ENCODE peak calls at places on chromosomes 5 and 9, in four cellular contexts. I, F, R and X are unnamed samples.

GRCh38 chr9:84554069-84554659 is 115.4 kb upstream of the NTRK2 start:
- DNase-seq in I (no peak), F (no peak), R (no peak), X (no peak)

GRCh38 chr5:111934511-111934910 is 177.5 kb upstream of the NREP start:
- DNase-seq in I (no peak), F (no peak), R (no peak), X (no peak)

GRCh38 chr9:110555971-110556370 is 23.6 kb downstream of the SVEP1 start:
- DNase-seq in I (peak; percentile 38), F (peak; percentile 76), R (no peak), X (peak; percentile 63)

GRCh38 chr9:124468061-124468740 is 17.9 kb downstream of the ADGRD2 start:
- DNase-seq in I (no peak), F (no peak), R (no peak), X (no peak)

GRCh38 chr9:130039504-130040147 is 3.4 kb downstream of the FNBP1 start:
- DNase-seq in I (no peak), F (no peak), R (no peak), X (no peak)

GRCh38 chr9:34869390-34869789 is 88.7 kb upstream of the PHF24 start:
- DNase-seq in I (no peak), F (no peak), R (peak; percentile 7), X (no peak)

GRCh38 chr5:10958728-10959127 is 197.7 kb upstream of the DAP start:
- DNase-seq in I (no peak), F (no peak), R (no peak), X (no peak)

GRCh38 chr5:64502181-64502580 is 3.6 kb upstream of the RGS7BP start:
- DNase-seq in I (no peak), F (no peak), R (no peak), X (no peak)

GRCh38 chr5:130836729-130837660 is 328.1 kb downstream of the HINT1 start:
- DNase-seq in I (no peak), F (no peak), R (no peak), X (no peak)

GRCh38 chr9:108002296-108003056 is 512.9 kb upstream of the KLF4 start:
- DNase-seq in I (no peak), F (no peak), R (peak; percentile 4), X (peak; percentile 30)

GRCh38 chr9:96209407-96210031 is 92.5 kb downstream of the HSD17B3 start:
- DNase-seq in I (no peak), F (no peak), R (no peak), X (no peak)

GRCh38 chr5:168076561-168076991 is 214.9 kb upstream of the WWC1 start:
- DNase-seq in I (peak; percentile 69), F (no peak), R (peak; percentile 2), X (no peak)

GRCh38 chr9:20790721-20791120 is 106.7 kb downstream of the FOCAD start:
- DNase-seq in I (no peak), F (no peak), R (no peak), X (no peak)

GRCh38 chr9:137878146-137878941 is 762 bp downstream of the CACNA1B start:
- DNase-seq in I (no peak), F (no peak), R (no peak), X (no peak)

GRCh38 chr5:14228219-14228618 is 85.1 kb downstream of the TRIO start:
- DNase-seq in I (no peak), F (no peak), R (no peak), X (no peak)

GRCh38 chr5:66987949-66988838 is 208.4 kb downstream of the CD180 start:
- DNase-seq in I (no peak), F (no peak), R (no peak), X (no peak)

GRCh38 chr5:39503148-39503547 is 78.4 kb upstream of the DAB2 start:
- DNase-seq in I (peak; percentile 45), F (no peak), R (no peak), X (peak; percentile 49)

GRCh38 chr5:62942384-62942783 is 363.8 kb downstream of the LRRC70 start:
- DNase-seq in I (no peak), F (no peak), R (no peak), X (no peak)

GRCh38 chr9:37474438-37474837 is 9.2 kb upstream of the ZBTB5 start:
- DNase-seq in I (no peak), F (no peak), R (no peak), X (no peak)

GRCh38 chr5:35185518-35185917 is 44.8 kb downstream of the PRLR start:
- DNase-seq in I (no peak), F (no peak), R (no peak), X (no peak)

GRCh38 chr5:107671742-107672211 is 1.0 kb upstream of the EFNA5 start:
- DNase-seq in I (no peak), F (no peak), R (peak; percentile 47), X (no peak)

GRCh38 chr5:155530046-155530445 is 516.5 kb downstream of the KIF4B start:
- DNase-seq in I (no peak), F (no peak), R (no peak), X (no peak)

GRCh38 chr5:139638736-139639618 is 9.2 kb upstream of the CXXC5 start:
- DNase-seq in I (peak; percentile 10), F (peak; percentile 46), R (no peak), X (no peak)

GRCh38 chr5:150562832-150563231 is 54.9 kb downstream of the NDST1 start:
- DNase-seq in I (no peak), F (no peak), R (peak; percentile 56), X (no peak)

GRCh38 chr5:98458004-98458403 is 315.5 kb upstream of the RGMB start:
- DNase-seq in I (no peak), F (no peak), R (no peak), X (no peak)

GRCh38 chr9:72155282-72155677 is 6.0 kb downstream of the GDA start:
- DNase-seq in I (no peak), F (no peak), R (no peak), X (no peak)

GRCh38 chr9:110076894-110077725 is 130.8 kb downstream of the C9orf152 start:
- DNase-seq in I (no peak), F (no peak), R (no peak), X (no peak)

GRCh38 chr9:87694236-87694755 is 31.6 kb upstream of the CTSL start:
- DNase-seq in I (no peak), F (no peak), R (no peak), X (peak; percentile 20)

GRCh38 chr9:37564931-37565330 is 11.2 kb downstream of the FBXO10 start:
- DNase-seq in I (no peak), F (no peak), R (no peak), X (no peak)

GRCh38 chr5:5473224-5473623 is 50.7 kb downstream of the ICE1 start:
- DNase-seq in I (no peak), F (no peak), R (no peak), X (no peak)

GRCh38 chr9:132637801-132638200 is 32.0 kb downstream of the DDX31 start:
- DNase-seq in I (no peak), F (no peak), R (no peak), X (no peak)

GRCh38 chr5:72152506-72152905 is 45.2 kb downstream of the MAP1B start:
- DNase-seq in I (no peak), F (no peak), R (no peak), X (no peak)

GRCh38 chr9:99213197-99213596 is 8.5 kb downstream of the ALG2 start:
- DNase-seq in I (no peak), F (no peak), R (no peak), X (no peak)

GRCh38 chr5:43514816-43515677 is at the start of gene C5orf34:
- DNase-seq in I (peak; percentile 98), F (peak; percentile 98), R (peak; percentile 90), X (peak; percentile 96)

GRCh38 chr5:43523662-43524072 is 8.7 kb upstream of the C5orf34 start:
- DNase-seq in I (no peak), F (no peak), R (no peak), X (no peak)

GRCh38 chr5:43515678-43516048 is 715 bp upstream of the C5orf34 start:
- DNase-seq in I (no peak), F (no peak), R (no peak), X (no peak)

GRCh38 chr5:43520615-43521014 is 5.7 kb upstream of the C5orf34 start:
- DNase-seq in I (no peak), F (no peak), R (no peak), X (no peak)
- TF ChIP-seq CTCF in I (no peak), F (no peak), R (no peak), X (no peak)

DNA sequence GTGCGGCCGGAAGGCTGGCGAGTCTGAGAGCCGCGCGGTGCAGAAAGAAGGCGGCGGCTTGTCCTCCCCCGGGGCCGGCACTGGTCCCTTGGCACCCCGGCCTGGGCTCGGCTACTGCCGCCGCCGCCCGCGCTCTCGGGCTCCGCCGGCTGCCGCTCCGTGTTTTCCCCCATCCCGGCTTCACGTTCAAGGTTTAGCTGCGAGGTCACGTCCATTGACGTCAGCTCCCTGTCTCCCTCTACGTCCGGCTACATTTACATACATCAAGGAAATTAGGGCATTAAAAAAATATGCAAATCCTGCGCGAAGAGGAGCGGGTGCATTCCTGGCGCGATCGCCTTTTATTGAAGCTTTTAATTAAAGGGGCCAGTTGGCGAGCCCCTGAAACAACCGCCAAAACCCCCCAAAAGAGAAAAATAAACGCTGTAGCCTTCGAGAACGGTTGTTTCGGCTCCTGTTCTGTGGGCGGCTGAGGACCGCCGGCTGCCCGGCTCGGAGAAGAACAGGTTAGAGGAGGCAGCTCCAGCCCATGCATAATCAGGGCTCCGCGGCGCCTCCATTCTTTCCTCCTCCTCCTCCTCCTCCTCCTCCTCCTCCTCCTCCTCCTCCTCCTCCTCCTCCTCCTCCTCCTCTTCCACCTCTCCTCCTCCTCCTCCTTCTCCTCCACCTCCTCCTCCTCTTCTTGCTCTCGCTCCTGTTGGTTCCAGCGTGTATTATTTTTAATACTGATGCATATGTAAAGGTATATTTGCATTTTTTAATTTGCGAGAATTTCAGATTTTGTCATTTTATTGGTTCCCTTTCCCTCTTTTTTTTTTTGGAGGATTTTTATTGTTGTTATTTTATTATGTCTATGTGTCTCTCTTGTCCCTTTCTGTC is 207.0 kb downstream of the MEF2C start:
- DNase-seq in I (no peak), F (no peak), R (peak; percentile 34), X (no peak)
- H3K27me3 ChIP-seq in I (peaks cover 99% of the 10 kb centered on the region), F (peaks cover 14% of the 10 kb centered on the region), R (no peaks in the 10 kb centered on the region), X (peaks cover 28% of the 10 kb centered on the region)

GRCh38 chr9:14312721-14313377 is 1.1 kb downstream of the NFIB start:
- DNase-seq in I (peak; percentile 42), F (peak; percentile 70), R (no peak), X (no peak)

GRCh38 chr9:14311940-14312572 is 1.9 kb downstream of the NFIB start:
- DNase-seq in I (no peak), F (no peak), R (no peak), X (no peak)

GRCh38 chr9:14314424-14314928 is 535 bp upstream of the NFIB start:
- DNase-seq in I (peak; percentile 82), F (peak; percentile 94), R (peak; percentile 19), X (peak; percentile 83)

GRCh38 chr9:14313951-14314423 is at the start of gene NFIB:
- DNase-seq in I (peak; percentile 73), F (peak; percentile 78), R (no peak), X (no peak)

DNA sequence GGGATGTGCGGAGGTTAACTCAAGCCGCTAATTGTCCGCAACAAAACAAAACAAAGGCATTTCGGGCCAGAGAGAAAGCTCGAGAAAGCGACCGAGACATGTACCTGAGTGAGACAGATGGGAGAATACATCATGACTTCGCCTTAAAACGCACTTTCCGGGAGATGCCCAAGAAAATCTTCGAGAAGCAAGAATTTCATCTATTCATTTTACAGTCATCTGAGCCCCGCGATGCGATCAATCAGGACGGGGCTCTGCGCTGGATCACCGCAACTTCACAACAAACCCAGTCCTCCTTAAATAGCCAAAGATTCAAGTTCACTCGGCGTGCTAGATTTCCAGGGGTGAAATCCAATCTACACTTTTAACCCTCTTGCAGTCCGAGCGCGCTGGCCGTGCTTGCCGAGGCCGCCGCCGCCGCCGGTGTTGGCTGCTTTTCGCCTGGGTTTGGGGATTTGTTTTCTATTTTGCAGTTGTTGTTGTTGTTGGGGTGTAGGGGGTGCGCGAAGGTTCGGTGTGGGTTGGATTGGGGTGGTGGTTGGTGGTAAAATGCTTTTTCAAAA is 482 bp downstream of the NFIB start:
- DNase-seq in I (no peak), F (no peak), R (no peak), X (no peak)
- H3K27ac ChIP-seq in I (peak overlapping the region; percentile 99), F (peak overlapping the region; percentile 100), R (peak overlapping the region; percentile 30), X (peak overlapping the region; percentile 92)

GRCh38 chr9:103789686-103790085 is 304.4 kb upstream of the SMC2 start:
- DNase-seq in I (no peak), F (no peak), R (no peak), X (no peak)
- TF ChIP-seq CTCF in I (no peak), F (no peak), R (no peak), X (no peak)